ENCODE peak calls at places on chromosomes 7 and 10, in four cellular contexts. One of them, this sample, is unnamed. For H3K9me3, the result is how much of the 10 kb centered on the place peaks cover.

GRCh38 chr7:99379043-99379577 is 4.6 kb downstream of the ARPC1B start:
- DNase-seq in breast epithelium: no peak
- DNase-seq in sigmoid colon: peak
- DNase-seq in AG04450: peak
- DNase-seq in this sample: peak

GRCh38 chr10:56383806-56384205 is 22.7 kb upstream of the ZWINT start:
- DNase-seq in breast epithelium: no peak
- DNase-seq in sigmoid colon: no peak
- DNase-seq in AG04450: no peak
- DNase-seq in this sample: no peak

GRCh38 chr10:13987472-13987871 is 343.3 kb downstream of the FRMD4A start:
- DNase-seq in breast epithelium: no peak
- DNase-seq in sigmoid colon: no peak
- DNase-seq in AG04450: no peak
- DNase-seq in this sample: no peak

GRCh38 chr7:11193131-11193867 is 219.6 kb downstream of the PHF14 start:
- DNase-seq in breast epithelium: no peak
- DNase-seq in sigmoid colon: no peak
- DNase-seq in AG04450: no peak
- DNase-seq in this sample: no peak

GRCh38 chr10:30702860-30703259 is 73.3 kb upstream of the LYZL2 start:
- DNase-seq in breast epithelium: no peak
- DNase-seq in sigmoid colon: no peak
- DNase-seq in AG04450: no peak
- DNase-seq in this sample: no peak

GRCh38 chr7:11747715-11748485 is 84.1 kb downstream of the THSD7A start:
- DNase-seq in breast epithelium: no peak
- DNase-seq in sigmoid colon: no peak
- DNase-seq in AG04450: no peak
- DNase-seq in this sample: no peak

GRCh38 chr7:35004531-35005096 is 32.7 kb downstream of the DPY19L1 start:
- DNase-seq in breast epithelium: no peak
- DNase-seq in sigmoid colon: no peak
- DNase-seq in AG04450: no peak
- DNase-seq in this sample: no peak

GRCh38 chr10:96025566-96025965 is 17.8 kb upstream of the CCNJ start:
- DNase-seq in breast epithelium: no peak
- DNase-seq in sigmoid colon: no peak
- DNase-seq in AG04450: no peak
- DNase-seq in this sample: no peak

GRCh38 chr10:78335371-78335690 is 301.7 kb downstream of the RPS24 start:
- DNase-seq in breast epithelium: no peak
- DNase-seq in sigmoid colon: no peak
- DNase-seq in AG04450: no peak
- DNase-seq in this sample: no peak

GRCh38 chr10:102632394-102633062 is 11.8 kb upstream of the TRIM8 start:
- DNase-seq in breast epithelium: no peak
- DNase-seq in sigmoid colon: no peak
- DNase-seq in AG04450: no peak
- DNase-seq in this sample: no peak

GRCh38 chr7:138890782-138891445 is 90.3 kb downstream of the KIAA1549 start:
- DNase-seq in breast epithelium: peak
- DNase-seq in sigmoid colon: no peak
- DNase-seq in AG04450: no peak
- DNase-seq in this sample: no peak

GRCh38 chr7:93310346-93310745 is 78.2 kb downstream of the VPS50 start:
- DNase-seq in breast epithelium: no peak
- DNase-seq in sigmoid colon: no peak
- DNase-seq in AG04450: no peak
- DNase-seq in this sample: no peak

GRCh38 chr7:43318188-43318587 is 205.7 kb downstream of the HECW1 start:
- DNase-seq in breast epithelium: no peak
- DNase-seq in sigmoid colon: no peak
- DNase-seq in AG04450: no peak
- DNase-seq in this sample: no peak

GRCh38 chr7:24945899-24946298 is 34.1 kb downstream of the OSBPL3 start:
- DNase-seq in breast epithelium: no peak
- DNase-seq in sigmoid colon: no peak
- DNase-seq in AG04450: no peak
- DNase-seq in this sample: no peak

GRCh38 chr7:73622909-73623797 is 1.2 kb downstream of the MLXIPL start:
- DNase-seq in breast epithelium: no peak
- DNase-seq in sigmoid colon: peak
- DNase-seq in AG04450: no peak
- DNase-seq in this sample: no peak

GRCh38 chr7:131900785-131901287 is 344.4 kb upstream of the PODXL start:
- DNase-seq in breast epithelium: no peak
- DNase-seq in sigmoid colon: no peak
- DNase-seq in AG04450: no peak
- DNase-seq in this sample: no peak

GRCh38 chr7:33903770-33904679 is 1.3 kb upstream of the BMPER start:
- DNase-seq in breast epithelium: no peak
- DNase-seq in sigmoid colon: peak
- DNase-seq in AG04450: no peak
- DNase-seq in this sample: no peak

GRCh38 chr7:11951909-11952308 is 119.9 kb upstream of the THSD7A start:
- DNase-seq in breast epithelium: no peak
- DNase-seq in sigmoid colon: no peak
- DNase-seq in AG04450: no peak
- DNase-seq in this sample: no peak

DNA sequence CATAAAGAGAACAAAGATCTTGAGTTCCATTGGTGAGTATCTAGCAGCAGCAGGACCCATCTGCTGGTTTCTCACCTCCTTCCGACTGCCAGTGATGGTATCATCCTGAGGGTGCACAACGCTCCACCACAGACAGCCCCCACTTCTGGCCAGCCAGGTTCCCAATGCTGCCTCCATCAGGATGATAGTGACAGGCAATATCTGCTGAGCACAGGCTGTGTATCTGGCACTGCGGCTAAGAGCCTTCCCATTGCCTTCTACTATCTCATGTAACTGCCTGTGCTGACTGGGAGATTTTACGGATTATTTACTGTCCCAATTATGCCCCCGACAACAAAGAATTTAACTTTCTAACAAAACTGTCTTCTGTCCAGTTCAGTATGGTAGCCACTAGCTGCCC is 352.4 kb upstream of the AOAH start:
- DNase-seq in breast epithelium: no peak
- DNase-seq in sigmoid colon: no peak
- DNase-seq in AG04450: no peak
- DNase-seq in this sample: no peak
- H3K9me3 ChIP-seq in breast epithelium: under half
- H3K9me3 ChIP-seq in sigmoid colon: under half
- H3K9me3 ChIP-seq in AG04450: under half
- H3K9me3 ChIP-seq in this sample: under half

GRCh38 chr10:131077724-131078123 is 233.8 kb downstream of the TCERG1L start:
- DNase-seq in breast epithelium: no peak
- DNase-seq in sigmoid colon: peak
- DNase-seq in AG04450: no peak
- DNase-seq in this sample: no peak
- H3K9me3 ChIP-seq in breast epithelium: under half
- H3K9me3 ChIP-seq in sigmoid colon: under half
- H3K9me3 ChIP-seq in AG04450: half or more
- H3K9me3 ChIP-seq in this sample: under half

GRCh38 chr7:158512042-158512441 is 75.6 kb downstream of the PTPRN2 start:
- DNase-seq in breast epithelium: no peak
- DNase-seq in sigmoid colon: no peak
- DNase-seq in AG04450: no peak
- DNase-seq in this sample: no peak
- H3K9me3 ChIP-seq in breast epithelium: under half
- H3K9me3 ChIP-seq in sigmoid colon: under half
- H3K9me3 ChIP-seq in AG04450: half or more
- H3K9me3 ChIP-seq in this sample: under half

DNA sequence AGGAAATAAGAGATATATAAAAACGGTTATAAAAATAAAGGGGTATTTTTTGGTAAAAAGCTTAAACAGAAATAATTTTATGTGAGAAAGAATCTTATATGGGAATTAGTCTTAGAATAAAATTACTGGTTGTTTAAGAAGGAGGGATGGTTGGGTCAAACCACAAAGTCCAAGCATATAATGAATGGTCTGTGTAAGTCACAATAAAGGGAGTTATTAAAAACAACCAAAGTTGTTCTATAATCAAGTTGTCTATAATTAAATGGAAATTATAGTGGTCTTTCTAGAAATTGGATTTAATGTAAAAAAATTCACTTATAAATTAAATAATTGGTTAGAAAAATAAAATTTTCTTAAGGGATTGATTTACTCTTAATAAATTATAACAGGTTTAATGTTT is 304.8 kb downstream of the POM121L12 start:
- DNase-seq in breast epithelium: no peak
- DNase-seq in sigmoid colon: no peak
- DNase-seq in AG04450: no peak
- DNase-seq in this sample: no peak
- H3K9me3 ChIP-seq in breast epithelium: under half
- H3K9me3 ChIP-seq in sigmoid colon: under half
- H3K9me3 ChIP-seq in AG04450: under half
- H3K9me3 ChIP-seq in this sample: under half

DNA sequence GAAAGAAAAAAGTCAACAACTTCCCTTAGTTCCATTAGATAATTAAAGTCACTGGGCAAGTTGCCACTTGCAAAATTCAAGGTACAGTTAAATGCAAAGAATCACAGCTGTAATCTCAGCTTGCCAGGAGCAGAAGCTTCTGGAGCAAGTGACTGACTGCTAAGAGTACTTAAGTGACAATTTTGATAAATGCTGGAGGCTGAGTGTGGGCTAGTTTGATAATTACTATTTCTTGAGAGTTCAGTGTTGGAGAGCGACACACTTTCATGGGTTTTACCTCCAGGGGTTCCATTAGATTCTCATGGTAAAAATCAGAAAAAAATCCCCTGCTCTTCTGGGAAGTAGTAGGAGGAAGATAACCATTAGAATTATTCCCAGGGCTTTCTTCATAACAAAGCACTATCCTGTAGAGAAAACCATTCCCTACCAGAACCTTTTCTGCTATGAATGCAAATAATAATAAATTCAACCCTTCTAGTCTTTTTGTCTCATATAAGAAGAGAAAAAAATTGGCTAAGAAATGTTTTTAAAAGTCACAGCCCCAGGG is 486.3 kb downstream of the POM121L12 start:
- DNase-seq in breast epithelium: no peak
- DNase-seq in sigmoid colon: no peak
- DNase-seq in AG04450: no peak
- DNase-seq in this sample: no peak
- H3K9me3 ChIP-seq in breast epithelium: under half
- H3K9me3 ChIP-seq in sigmoid colon: under half
- H3K9me3 ChIP-seq in AG04450: under half
- H3K9me3 ChIP-seq in this sample: under half

GRCh38 chr7:158561659-158562058 is 26.0 kb downstream of the PTPRN2 start:
- DNase-seq in breast epithelium: no peak
- DNase-seq in sigmoid colon: no peak
- DNase-seq in AG04450: no peak
- DNase-seq in this sample: no peak

GRCh38 chr7:158558816-158559215 is 28.8 kb downstream of the PTPRN2 start:
- DNase-seq in breast epithelium: no peak
- DNase-seq in sigmoid colon: no peak
- DNase-seq in AG04450: no peak
- DNase-seq in this sample: no peak

GRCh38 chr7:158559356-158559755 is 28.3 kb downstream of the PTPRN2 start:
- DNase-seq in breast epithelium: no peak
- DNase-seq in sigmoid colon: no peak
- DNase-seq in AG04450: no peak
- DNase-seq in this sample: no peak

GRCh38 chr7:158563051-158563450 is 24.6 kb downstream of the PTPRN2 start:
- DNase-seq in breast epithelium: no peak
- DNase-seq in sigmoid colon: no peak
- DNase-seq in AG04450: no peak
- DNase-seq in this sample: no peak

GRCh38 chr7:158560386-158560785 is 27.2 kb downstream of the PTPRN2 start:
- DNase-seq in breast epithelium: no peak
- DNase-seq in sigmoid colon: no peak
- DNase-seq in AG04450: no peak
- DNase-seq in this sample: no peak
- H3K9me3 ChIP-seq in breast epithelium: under half
- H3K9me3 ChIP-seq in sigmoid colon: under half
- H3K9me3 ChIP-seq in AG04450: half or more
- H3K9me3 ChIP-seq in this sample: under half

GRCh38 chr7:15284406-15284805 is 277.4 kb downstream of the AGMO start:
- DNase-seq in breast epithelium: no peak
- DNase-seq in sigmoid colon: no peak
- DNase-seq in AG04450: no peak
- DNase-seq in this sample: no peak

DNA sequence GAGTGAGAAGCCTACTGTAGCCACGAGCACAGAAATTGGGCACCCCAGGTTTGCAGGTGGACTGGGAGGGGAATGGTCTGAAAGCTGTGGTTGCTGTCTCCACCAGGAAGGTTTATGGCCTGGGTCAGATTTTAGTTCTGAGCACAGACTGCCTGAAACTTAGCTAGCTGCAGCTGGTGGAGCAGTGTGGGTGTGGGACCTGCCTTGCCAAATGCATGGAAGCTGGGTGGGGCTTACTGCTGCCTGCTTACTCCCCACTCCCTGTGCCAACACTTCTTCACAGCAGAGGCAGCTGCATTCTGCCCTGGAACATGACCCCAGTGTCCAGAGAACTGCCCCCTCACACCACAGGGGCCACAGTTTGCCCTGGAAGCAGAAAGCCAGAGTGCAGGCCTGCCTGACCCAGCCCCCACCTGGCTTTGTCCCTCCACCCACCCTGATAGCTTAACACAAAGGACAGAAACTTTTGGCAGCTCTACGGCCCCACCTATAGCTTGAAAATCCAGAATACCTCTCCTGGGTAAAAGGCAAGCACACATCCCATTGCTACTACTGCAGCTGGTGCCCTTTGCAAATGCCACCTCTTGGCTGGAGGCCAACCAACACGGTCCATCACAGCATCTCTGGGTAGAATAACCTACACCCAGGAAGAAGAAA is 281.6 kb downstream of the AGMO start:
- DNase-seq in breast epithelium: no peak
- DNase-seq in sigmoid colon: no peak
- DNase-seq in AG04450: no peak
- DNase-seq in this sample: no peak
- H3K9me3 ChIP-seq in breast epithelium: under half
- H3K9me3 ChIP-seq in sigmoid colon: under half
- H3K9me3 ChIP-seq in AG04450: under half
- H3K9me3 ChIP-seq in this sample: under half

DNA sequence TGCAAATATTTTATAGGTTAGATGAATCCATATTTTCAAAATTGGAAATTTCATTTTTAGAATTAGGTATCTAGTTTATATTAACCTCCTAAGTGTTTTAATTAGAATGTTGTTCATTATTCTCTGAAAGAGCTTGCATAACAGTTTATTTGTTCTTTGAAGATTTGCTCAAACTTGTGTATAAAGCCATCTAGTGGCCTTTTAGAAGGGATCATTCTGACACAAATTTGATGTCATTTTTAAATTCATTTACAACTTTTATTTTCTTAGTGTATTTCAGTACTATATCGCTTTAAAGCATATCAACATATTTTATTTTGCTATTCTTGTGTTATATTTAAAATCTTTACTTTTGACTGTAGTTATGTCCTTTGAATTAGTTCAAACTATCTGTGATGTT is 527.0 kb upstream of the NRG3 start:
- DNase-seq in breast epithelium: no peak
- DNase-seq in sigmoid colon: no peak
- DNase-seq in AG04450: no peak
- DNase-seq in this sample: no peak
- H3K9me3 ChIP-seq in breast epithelium: under half
- H3K9me3 ChIP-seq in sigmoid colon: under half
- H3K9me3 ChIP-seq in AG04450: under half
- H3K9me3 ChIP-seq in this sample: under half

This sample was measured in T-helper 17 cell.